ENCODE peak calls at places on chromosomes 5 and 9, in four cellular contexts. O is heart left ventricle, F is BE2C, K is spleen. Q is an unnamed sample.

GRCh38 chr9:38677660-38678303 is 42.2 kb downstream of the FAM240B start:
- DNase-seq in O (peak), F (no peak), K (no peak), Q (no peak)

GRCh38 chr9:135330307-135330631 is 149.3 kb upstream of the PPP1R26 start:
- DNase-seq in O (no peak), F (peak), K (no peak), Q (no peak)

GRCh38 chr5:142015781-142016533 is 3.1 kb upstream of the GNPDA1 start:
- DNase-seq in O (no peak), F (no peak), K (no peak), Q (no peak)

GRCh38 chr5:147859962-147860640 is 18.4 kb upstream of the SCGB3A2 start:
- DNase-seq in O (no peak), F (no peak), K (no peak), Q (no peak)

GRCh38 chr5:158382473-158382872 is 523.5 kb upstream of the CLINT1 start:
- DNase-seq in O (peak), F (peak), K (no peak), Q (no peak)

GRCh38 chr5:140319833-140320232 is 16.9 kb upstream of the PFDN1 start:
- DNase-seq in O (no peak), F (no peak), K (no peak), Q (no peak)

GRCh38 chr5:127582723-127583370 is 65.4 kb downstream of the PRRC1 start:
- DNase-seq in O (no peak), F (no peak), K (no peak), Q (no peak)

GRCh38 chr5:93721511-93721910 is 19.9 kb downstream of the POU5F2 start:
- DNase-seq in O (no peak), F (no peak), K (no peak), Q (no peak)

GRCh38 chr5:127042593-127042992 is 12.2 kb upstream of the MARCHF3 start:
- DNase-seq in O (no peak), F (no peak), K (no peak), Q (no peak)

GRCh38 chr5:173917788-173918786 is 29.9 kb downstream of the CPEB4 start:
- DNase-seq in O (peak), F (peak), K (peak), Q (peak)

GRCh38 chr9:35729700-35730485 is 2.1 kb downstream of the TLN1 start:
- DNase-seq in O (peak), F (peak), K (peak), Q (no peak)
- H3K4me3 ChIP-seq in O (peak), F (no peak), K (peak), Q (no peak)

GRCh38 chr9:137278913-137279711 is 1.6 kb downstream of the TOR4A start:
- DNase-seq in O (peak), F (no peak), K (peak), Q (no peak)

GRCh38 chr9:137278061-137278912 is 761 bp downstream of the TOR4A start:
- DNase-seq in O (peak), F (no peak), K (peak), Q (no peak)

GRCh38 chr9:137280478-137281344 is 3.2 kb downstream of the TOR4A start:
- DNase-seq in O (peak), F (peak), K (peak), Q (no peak)

GRCh38 chr9:137279741-137280477 is 2.4 kb downstream of the TOR4A start:
- DNase-seq in O (peak), F (no peak), K (peak), Q (no peak)

GRCh38 chr9:137281345-137282116 is 4.0 kb downstream of the TOR4A start:
- DNase-seq in O (no peak), F (peak), K (peak), Q (no peak)
- H3K4me3 ChIP-seq in O (no peak), F (peak), K (no peak), Q (peak)

GRCh38 chr9:1096155-1096964 is 46.2 kb downstream of the DMRT2 start:
- DNase-seq in O (no peak), F (no peak), K (no peak), Q (no peak)

GRCh38 chr9:1100192-1100591 is 50.0 kb downstream of the DMRT2 start:
- DNase-seq in O (no peak), F (no peak), K (no peak), Q (no peak)

GRCh38 chr9:1098551-1098950 is 48.4 kb downstream of the DMRT2 start:
- DNase-seq in O (no peak), F (no peak), K (no peak), Q (no peak)

GRCh38 chr9:1100945-1101344 is 50.8 kb downstream of the DMRT2 start:
- DNase-seq in O (peak), F (no peak), K (no peak), Q (peak)

DNA sequence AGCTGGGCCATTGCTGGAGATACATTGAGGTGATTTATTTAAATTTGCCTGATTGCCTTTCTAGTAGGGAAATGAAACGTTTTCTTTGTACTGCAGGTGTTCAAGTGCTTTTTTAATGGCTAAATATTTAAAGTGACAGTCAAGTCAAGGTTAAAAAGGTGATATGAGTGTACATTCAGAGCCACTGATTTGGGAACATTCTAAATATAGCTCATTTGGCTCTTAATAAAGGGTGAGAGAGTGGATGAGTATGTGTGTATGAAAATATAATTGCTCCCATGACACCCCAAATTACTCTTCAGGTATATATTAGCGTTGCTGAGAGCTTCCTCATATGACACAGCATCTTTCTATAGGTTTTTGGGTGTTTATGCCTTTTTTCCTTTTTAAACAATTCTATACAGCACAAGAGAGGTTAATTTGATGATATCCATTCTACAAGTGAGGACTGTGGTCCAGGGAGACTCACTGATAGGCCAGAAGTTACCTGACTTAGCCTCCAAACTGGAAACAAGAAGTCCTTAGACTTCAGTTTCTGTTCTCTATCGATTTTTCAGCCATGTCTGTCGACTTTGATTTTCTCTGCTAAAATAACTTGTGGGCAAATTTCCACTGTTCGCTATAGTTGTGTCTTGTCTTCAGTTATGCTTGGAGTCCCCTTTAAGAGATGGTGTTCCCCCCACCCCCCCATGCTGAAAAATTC is 52.0 kb downstream of the DMRT2 start:
- DNase-seq in O (no peak), F (no peak), K (no peak), Q (no peak)
- H3K4me3 ChIP-seq in O (no peak), F (no peak), K (no peak), Q (no peak)

GRCh38 chr9:91817493-91818225 is 132.4 kb downstream of the ROR2 start:
- DNase-seq in O (no peak), F (no peak), K (no peak), Q (no peak)
- H3K4me3 ChIP-seq in O (no peak), F (no peak), K (no peak), Q (no peak)

DNA sequence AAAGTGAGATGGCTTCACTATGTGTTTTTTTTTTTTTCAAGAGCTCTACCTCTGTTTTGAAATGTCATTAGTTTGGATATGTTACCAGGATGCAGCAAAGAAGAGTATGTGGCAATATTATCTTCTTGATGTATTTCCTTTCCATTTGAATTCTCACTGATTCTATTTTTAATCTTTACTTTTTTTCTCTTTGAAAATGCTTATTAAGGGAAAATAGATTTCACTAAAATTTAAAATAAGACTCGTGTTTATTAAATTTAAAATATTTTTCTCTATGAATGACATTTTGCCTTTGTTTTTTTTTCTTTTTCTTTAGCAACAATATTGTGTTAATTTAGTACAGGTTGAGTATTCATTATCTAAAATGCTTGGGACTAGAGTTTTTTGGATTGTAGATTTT is 29.2 kb downstream of the TENT2 start:
- DNase-seq in O (no peak), F (no peak), K (no peak), Q (no peak)
- H3K4me3 ChIP-seq in O (no peak), F (no peak), K (no peak), Q (no peak)

Q was measured in iPS DF 6.9.